ENCODE peak calls at places on chromosomes 3 and 15, in ten cellular contexts. K is CD8-positive, alpha-beta T cell; R is LoVo; L is AG09319; W is KBM-7; B is hepatic stellate cell; N is SHP77 treated with DMSO at 0.1 percent for 48 hours; M is hepatocyte; Y is T-helper 2 cell; U is stimulated activated CD4-positive, alpha-beta T cell treated with anti-CD3 and anti-CD28 coated beads, Interleukin-1b, Interleukin-23, amount 100 ng/mL, for 48 hours. F is an unnamed sample.

GRCh38 chr3:187101184-187102072 is 37.9 kb downstream of the RPL39L start:
- DNase-seq in K (peak; percentile 67), R (peak; percentile 58), L (peak; percentile 43), W (peak; percentile 88), B (peak; percentile 63), N (no peak), M (peak; percentile 57), Y (peak; percentile 30), U (peak; percentile 41), F (peak; percentile 48)

GRCh38 chr3:52171577-52172261 is 17.5 kb upstream of the POC1A start:
- DNase-seq in K (no peak), R (peak; percentile 64), L (peak; percentile 38), W (no peak), B (peak; percentile 54), N (no peak), M (peak; percentile 52), Y (no peak), U (no peak), F (peak; percentile 62)

GRCh38 chr3:179482857-179483256 is 31.6 kb upstream of the GNB4 start:
- DNase-seq in K (no peak), R (no peak), L (no peak), W (no peak), B (no peak), N (no peak), M (no peak), Y (no peak), U (no peak), F (no peak)

GRCh38 chr3:125186261-125186770 is 26.2 kb downstream of the SLC12A8 start:
- DNase-seq in K (no peak), R (no peak), L (no peak), W (no peak), B (peak; percentile 40), N (no peak), M (peak; percentile 32), Y (no peak), U (no peak), F (no peak)

GRCh38 chr3:79253704-79254103 is 514.1 kb downstream of the ROBO1 start:
- DNase-seq in K (no peak), R (no peak), L (no peak), W (no peak), B (no peak), N (no peak), M (no peak), Y (no peak), U (no peak), F (no peak)

GRCh38 chr3:123202451-123202850 is 708 bp downstream of the SEC22A start:
- DNase-seq in K (no peak), R (no peak), L (no peak), W (peak; percentile 28), B (peak; percentile 14), N (no peak), M (peak; percentile 32), Y (no peak), U (no peak), F (peak; percentile 9)

GRCh38 chr3:77466562-77466961 is 426.7 kb downstream of the ROBO2 start:
- DNase-seq in K (no peak), R (no peak), L (no peak), W (no peak), B (no peak), N (no peak), M (no peak), Y (no peak), U (no peak), F (no peak)

GRCh38 chr15:100898661-100899462 is 19.2 kb downstream of the ALDH1A3 start:
- DNase-seq in K (no peak), R (no peak), L (no peak), W (no peak), B (no peak), N (no peak), M (no peak), Y (no peak), U (no peak), F (no peak)

GRCh38 chr3:97817965-97818364 is 3.8 kb upstream of the CRYBG3 start:
- DNase-seq in K (no peak), R (no peak), L (no peak), W (no peak), B (no peak), N (peak; percentile 98), M (no peak), Y (no peak), U (no peak), F (no peak)

GRCh38 chr15:62389887-62390792 is 225.1 kb upstream of the C2CD4B start:
- DNase-seq in K (peak; percentile 50), R (peak; percentile 89), L (peak; percentile 37), W (peak; percentile 89), B (peak; percentile 79), N (no peak), M (peak; percentile 92), Y (peak; percentile 39), U (peak; percentile 56), F (peak; percentile 77)

GRCh38 chr3:115790759-115791158 is 167.4 kb downstream of the GAP43 start:
- DNase-seq in K (peak; percentile 58), R (peak; percentile 88), L (peak; percentile 68), W (no peak), B (peak; percentile 85), N (no peak), M (peak; percentile 79), Y (peak; percentile 14), U (peak; percentile 69), F (peak; percentile 52)

GRCh38 chr3:190013943-190014924 is 106.5 kb downstream of the P3H2 start:
- DNase-seq in K (no peak), R (peak; percentile 16), L (no peak), W (no peak), B (no peak), N (no peak), M (no peak), Y (no peak), U (no peak), F (no peak)

GRCh38 chr3:158802399-158803023 is 657 bp downstream of the MFSD1 start:
- DNase-seq in K (no peak), R (peak; percentile 33), L (no peak), W (peak; percentile 74), B (peak; percentile 24), N (no peak), M (peak; percentile 46), Y (no peak), U (peak; percentile 3), F (no peak)

GRCh38 chr3:115903843-115904242 is 280.5 kb downstream of the GAP43 start:
- DNase-seq in K (no peak), R (no peak), L (no peak), W (no peak), B (no peak), N (no peak), M (no peak), Y (no peak), U (no peak), F (no peak)

GRCh38 chr3:4656059-4656458 is 162.9 kb downstream of the ITPR1 start:
- DNase-seq in K (no peak), R (peak; percentile 42), L (peak; percentile 40), W (peak; percentile 28), B (peak; percentile 57), N (peak; percentile 9), M (peak; percentile 83), Y (no peak), U (no peak), F (peak; percentile 56)

GRCh38 chr3:107662109-107662477 is 139.3 kb downstream of the BBX start:
- DNase-seq in K (no peak), R (no peak), L (peak; percentile 32), W (no peak), B (peak; percentile 12), N (no peak), M (peak; percentile 31), Y (no peak), U (no peak), F (no peak)

GRCh38 chr15:57148236-57148635 is 228.1 kb upstream of the CGNL1 start:
- DNase-seq in K (no peak), R (no peak), L (no peak), W (no peak), B (no peak), N (no peak), M (no peak), Y (no peak), U (no peak), F (no peak)

GRCh38 chr3:13282528-13282985 is 137.6 kb downstream of the NUP210 start:
- DNase-seq in K (no peak), R (no peak), L (no peak), W (no peak), B (no peak), N (no peak), M (peak; percentile 38), Y (no peak), U (no peak), F (no peak)

GRCh38 chr3:17744693-17745092 is 2.3 kb upstream of the TBC1D5 start:
- DNase-seq in K (no peak), R (no peak), L (no peak), W (no peak), B (no peak), N (no peak), M (no peak), Y (no peak), U (no peak), F (no peak)

GRCh38 chr15:40762919-40763800 is 708 bp upstream of the GCHFR start:
- DNase-seq in K (no peak), R (peak; percentile 85), L (no peak), W (peak; percentile 54), B (peak; percentile 50), N (peak; percentile 60), M (peak; percentile 74), Y (no peak), U (peak; percentile 47), F (peak; percentile 84)

GRCh38 chr3:106473576-106474506 is 605.0 kb upstream of the CBLB start:
- DNase-seq in K (no peak), R (no peak), L (no peak), W (no peak), B (no peak), N (no peak), M (no peak), Y (no peak), U (peak; percentile 63), F (no peak)

GRCh38 chr3:52006017-52006819 is 10.5 kb upstream of the RPL29 start:
- DNase-seq in K (no peak), R (no peak), L (no peak), W (peak; percentile 55), B (no peak), N (no peak), M (no peak), Y (no peak), U (no peak), F (no peak)

GRCh38 chr3:189393598-189393997 is 221.8 kb downstream of the TPRG1 start:
- DNase-seq in K (no peak), R (peak; percentile 25), L (no peak), W (no peak), B (no peak), N (no peak), M (peak; percentile 26), Y (no peak), U (no peak), F (peak; percentile 88)

GRCh38 chr3:87045473-87045872 is 54.5 kb upstream of the VGLL3 start:
- DNase-seq in K (no peak), R (no peak), L (no peak), W (no peak), B (no peak), N (no peak), M (no peak), Y (no peak), U (no peak), F (no peak)

GRCh38 chr3:114624047-114624445 is 330.2 kb downstream of the TIGIT start:
- DNase-seq in K (no peak), R (no peak), L (peak; percentile 36), W (no peak), B (no peak), N (no peak), M (peak; percentile 46), Y (no peak), U (no peak), F (no peak)

GRCh38 chr3:12679468-12679867 is 15.6 kb upstream of the RAF1 start:
- DNase-seq in K (no peak), R (no peak), L (peak; percentile 46), W (no peak), B (peak; percentile 24), N (peak; percentile 61), M (peak; percentile 58), Y (no peak), U (no peak), F (no peak)

GRCh38 chr3:83034806-83035703 is 1273.6 kb upstream of the GBE1 start:
- DNase-seq in K (no peak), R (no peak), L (no peak), W (no peak), B (no peak), N (no peak), M (no peak), Y (no peak), U (no peak), F (no peak)

GRCh38 chr3:174330303-174330702 is 528.8 kb upstream of the NAALADL2 start:
- DNase-seq in K (no peak), R (no peak), L (no peak), W (no peak), B (peak; percentile 42), N (no peak), M (no peak), Y (no peak), U (no peak), F (no peak)